ENCODE peak calls at places on chromosomes 11 and 22, in ten cellular contexts. P, D, U, O, F, K, C, Q, A and T are unnamed samples.

GRCh38 chr11:68331338-68331947 is 19.1 kb downstream of the LRP5 start:
- DNase-seq in P (peak; percentile 56), D (peak; percentile 62), U (no peak), O (no peak), F (no peak), K (no peak), C (no peak), Q (no peak), A (no peak), T (no peak)

GRCh38 chr11:84549221-84549620 is 1077.9 kb downstream of the DLG2 start:
- DNase-seq in P (no peak), D (no peak), U (no peak), O (no peak), F (no peak), K (no peak), C (peak; percentile 45), Q (no peak), A (no peak), T (no peak)

GRCh38 chr22:37228106-37229011 is 15.7 kb downstream of the RAC2 start:
- DNase-seq in P (peak; percentile 74), D (no peak), U (peak; percentile 58), O (no peak), F (no peak), K (no peak), C (peak; percentile 73), Q (no peak), A (no peak), T (no peak)

GRCh38 chr22:25282671-25283561 is 63.5 kb downstream of the CRYBB2 start:
- DNase-seq in P (no peak), D (peak; percentile 87), U (no peak), O (no peak), F (no peak), K (peak; percentile 29), C (no peak), Q (no peak), A (no peak), T (no peak)

GRCh38 chr11:6825333-6825744 is 20.1 kb upstream of the OR10A5 start:
- DNase-seq in P (no peak), D (no peak), U (no peak), O (no peak), F (no peak), K (no peak), C (no peak), Q (no peak), A (no peak), T (no peak)

GRCh38 chr11:24635588-24636290 is 138.9 kb downstream of the LUZP2 start:
- DNase-seq in P (no peak), D (no peak), U (peak; percentile 22), O (no peak), F (no peak), K (peak; percentile 26), C (peak; percentile 43), Q (peak; percentile 3), A (no peak), T (peak; percentile 21)

GRCh38 chr22:34004058-34004457 is 83.8 kb upstream of the LARGE1 start:
- DNase-seq in P (no peak), D (no peak), U (no peak), O (no peak), F (peak; percentile 40), K (no peak), C (no peak), Q (no peak), A (no peak), T (no peak)

GRCh38 chr22:32810241-32811133 is 9.0 kb downstream of the TIMP3 start:
- DNase-seq in P (no peak), D (peak; percentile 78), U (peak; percentile 71), O (no peak), F (no peak), K (peak; percentile 35), C (peak; percentile 30), Q (no peak), A (no peak), T (no peak)

GRCh38 chr22:25898707-25899365 is 156.8 kb downstream of the MYO18B start:
- DNase-seq in P (no peak), D (peak; percentile 77), U (no peak), O (no peak), F (no peak), K (peak; percentile 26), C (no peak), Q (no peak), A (no peak), T (no peak)

GRCh38 chr11:69433741-69434140 is 47.7 kb upstream of the LINC01488 start:
- DNase-seq in P (no peak), D (no peak), U (no peak), O (no peak), F (no peak), K (no peak), C (no peak), Q (no peak), A (no peak), T (no peak)

GRCh38 chr11:103586756-103587155 is 449.7 kb upstream of the DDI1 start:
- DNase-seq in P (no peak), D (no peak), U (peak; percentile 22), O (no peak), F (no peak), K (no peak), C (peak; percentile 69), Q (no peak), A (no peak), T (no peak)

GRCh38 chr11:69603978-69604524 is 36.9 kb upstream of the CCND1 start:
- DNase-seq in P (no peak), D (no peak), U (no peak), O (no peak), F (no peak), K (no peak), C (peak; percentile 60), Q (no peak), A (no peak), T (no peak)

GRCh38 chr11:61718046-61718531 is 34.3 kb upstream of the MYRF start:
- DNase-seq in P (no peak), D (peak; percentile 59), U (no peak), O (no peak), F (no peak), K (no peak), C (no peak), Q (no peak), A (no peak), T (no peak)

GRCh38 chr11:62925308-62925707 is 4.1 kb upstream of the CHRM1 start:
- DNase-seq in P (no peak), D (peak; percentile 88), U (peak; percentile 27), O (no peak), F (no peak), K (no peak), C (no peak), Q (no peak), A (no peak), T (no peak)
- H3K27me3 ChIP-seq in P (peaks cover 45% of the 10 kb centered on the region), D (peaks cover 78% of the 10 kb centered on the region), U (peaks cover 85% of the 10 kb centered on the region), O (peaks cover 18% of the 10 kb centered on the region), F (peaks cover 12% of the 10 kb centered on the region), K (peaks cover 45% of the 10 kb centered on the region), C (peaks cover 58% of the 10 kb centered on the region), Q (no peaks in the 10 kb centered on the region), A (peaks cover 75% of the 10 kb centered on the region), T (peaks cover 78% of the 10 kb centered on the region)

GRCh38 chr22:20548806-20549205 is 41.4 kb downstream of the MED15 start:
- DNase-seq in P (no peak), D (no peak), U (no peak), O (no peak), F (no peak), K (no peak), C (no peak), Q (no peak), A (no peak), T (no peak)

GRCh38 chr22:20550851-20551744 is 43.7 kb downstream of the MED15 start:
- DNase-seq in P (peak; percentile 82), D (no peak), U (no peak), O (no peak), F (no peak), K (peak; percentile 61), C (peak; percentile 87), Q (no peak), A (no peak), T (no peak)

GRCh38 chr22:20550057-20550817 is 42.8 kb downstream of the MED15 start:
- DNase-seq in P (no peak), D (no peak), U (no peak), O (no peak), F (no peak), K (no peak), C (no peak), Q (no peak), A (no peak), T (no peak)

GRCh38 chr22:20547029-20547428 is 39.6 kb downstream of the MED15 start:
- DNase-seq in P (no peak), D (no peak), U (no peak), O (no peak), F (no peak), K (no peak), C (no peak), Q (no peak), A (no peak), T (no peak)

GRCh38 chr22:20549232-20549841 is 41.9 kb downstream of the MED15 start:
- DNase-seq in P (peak; percentile 84), D (no peak), U (no peak), O (no peak), F (no peak), K (no peak), C (peak; percentile 58), Q (no peak), A (no peak), T (no peak)
- TF ChIP-seq CTCF in P (no peak), D (no peak), U (no peak), O (no peak), F (no peak), K (no peak), C (no peak), Q (no peak), A (no peak), T (no peak)

DNA sequence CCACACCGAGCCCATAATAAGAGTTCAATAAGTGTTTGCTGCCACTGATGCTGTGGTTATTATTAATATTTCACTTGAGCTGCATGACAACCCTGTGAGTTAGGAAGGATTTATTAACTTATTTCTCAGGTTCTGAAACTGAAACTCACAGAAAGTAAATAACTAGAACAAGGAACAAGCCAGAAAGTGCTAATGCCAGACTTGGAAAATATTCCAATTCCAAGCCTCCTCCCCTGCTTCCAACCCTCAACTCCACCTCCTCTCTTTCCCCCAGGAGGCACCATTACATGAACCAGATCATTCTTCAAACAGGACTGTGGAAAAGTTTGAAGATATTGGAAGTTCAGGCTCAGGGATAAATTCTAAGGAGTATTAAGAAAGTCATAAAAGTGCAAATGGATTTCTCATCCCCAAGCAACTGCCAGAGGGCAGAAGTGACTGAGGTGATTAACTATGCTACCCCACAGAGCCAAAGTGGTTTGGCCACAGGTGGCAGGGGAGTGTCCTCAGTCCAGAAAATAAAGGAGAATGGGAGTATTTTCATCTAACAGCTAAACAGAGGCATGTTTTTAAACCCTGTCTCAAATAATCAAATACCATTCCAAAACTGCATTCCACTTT is 3.2 kb upstream of the FJX1 start:
- DNase-seq in P (no peak), D (no peak), U (peak; percentile 42), O (no peak), F (no peak), K (no peak), C (no peak), Q (no peak), A (no peak), T (no peak)
- H3K27me3 ChIP-seq in P (peaks cover 13% of the 10 kb centered on the region), D (peaks cover 17% of the 10 kb centered on the region), U (no peaks in the 10 kb centered on the region), O (no peaks in the 10 kb centered on the region), F (no peaks in the 10 kb centered on the region), K (peaks cover 68% of the 10 kb centered on the region), C (no peaks in the 10 kb centered on the region), Q (no peaks in the 10 kb centered on the region), A (peaks cover 17% of the 10 kb centered on the region), T (peaks cover 4% of the 10 kb centered on the region)

GRCh38 chr22:44995282-44995597 is 14.6 kb downstream of the PHF21B start:
- DNase-seq in P (no peak), D (no peak), U (no peak), O (no peak), F (no peak), K (peak; percentile 76), C (no peak), Q (no peak), A (no peak), T (no peak)
- TF ChIP-seq CTCF in P (no peak), D (no peak), U (no peak), O (no peak), F (no peak), K (no peak), C (no peak), Q (no peak), A (no peak), T (no peak)